ENCODE peak calls at places on chromosomes 7 and 10, in six cellular contexts. Q is ACHN, P is PC-3, K is KG1, Y is B cell, A is fibroblast of the conjunctiva. I is an unnamed sample.

GRCh38 chr10:51786016-51786683 is 86.8 kb upstream of the CSTF2T start:
- DNase-seq in Q (peak), P (no peak), K (no peak), Y (no peak), A (no peak), I (no peak)

GRCh38 chr10:1274098-1274745 is 218.0 kb downstream of the WDR37 start:
- DNase-seq in Q (no peak), P (no peak), K (no peak), Y (no peak), A (no peak), I (no peak)

GRCh38 chr10:130040351-130040750 is 70.3 kb downstream of the C10orf143 start:
- DNase-seq in Q (no peak), P (no peak), K (no peak), Y (no peak), A (no peak), I (no peak)

GRCh38 chr10:62916157-62916603 is 100.0 kb upstream of the EGR2 start:
- DNase-seq in Q (peak), P (peak), K (no peak), Y (no peak), A (peak), I (no peak)

GRCh38 chr10:131896403-131896802 is 4.4 kb upstream of the PPP2R2D start:
- DNase-seq in Q (no peak), P (no peak), K (no peak), Y (no peak), A (no peak), I (no peak)

GRCh38 chr7:77549103-77549870 is 12.2 kb downstream of the PTPN12 start:
- DNase-seq in Q (no peak), P (no peak), K (no peak), Y (no peak), A (no peak), I (no peak)

GRCh38 chr10:28171468-28172235 is 131.2 kb downstream of the MPP7 start:
- DNase-seq in Q (no peak), P (no peak), K (no peak), Y (no peak), A (peak), I (no peak)

GRCh38 chr10:60621018-60621417 is 157.3 kb upstream of the CDK1 start:
- DNase-seq in Q (no peak), P (no peak), K (no peak), Y (no peak), A (no peak), I (no peak)

GRCh38 chr7:103843689-103844480 is 145.6 kb downstream of the RELN start:
- DNase-seq in Q (no peak), P (no peak), K (no peak), Y (no peak), A (no peak), I (no peak)

GRCh38 chr7:152760384-152761115 is 998 bp downstream of the ACTR3B start:
- DNase-seq in Q (peak), P (peak), K (no peak), Y (no peak), A (no peak), I (no peak)

GRCh38 chr10:124251317-124251716 is 157.9 kb upstream of the CHST15 start:
- DNase-seq in Q (no peak), P (no peak), K (no peak), Y (peak), A (no peak), I (no peak)

I was measured in Peyer's patch.